ENCODE peak calls at places on chromosomes 16 and 17, in eight cellular contexts. D is ovary; N is CD8-positive, alpha-beta memory T cell; M is stomach; Z is upper lobe of right lung; X is left ventricle myocardium inferior; E is vagina; P is psoas muscle. Q is an unnamed sample.

GRCh38 chr17:19755392-19755791 is 7.3 kb upstream of the ALDH3A1 start:
- DNase-seq in N (no peak), Z (no peak), E (no peak), X (no peak), P (no peak), M (no peak), D (no peak), Q (no peak)

GRCh38 chr17:27807567-27808470 is 7.5 kb upstream of the NOS2 start:
- DNase-seq in X (no peak), P (no peak), Z (no peak), N (peak; percentile 56), M (peak; percentile 49), E (no peak), D (no peak), Q (peak; percentile 38)

GRCh38 chr17:28097901-28098300 is 55.4 kb downstream of the NLK start:
- DNase-seq in E (no peak), N (no peak), Z (no peak), D (no peak), X (no peak), M (no peak), P (no peak), Q (no peak)

GRCh38 chr17:933168-934083 is 46.1 kb downstream of the NXN start:
- DNase-seq in P (no peak), E (no peak), Z (peak; percentile 74), M (peak; percentile 46), X (no peak), N (no peak), D (peak; percentile 64), Q (no peak)

GRCh38 chr17:80619535-80620235 is 75.0 kb downstream of the RPTOR start:
- DNase-seq in D (no peak), Z (no peak), P (no peak), M (no peak), N (no peak), E (no peak), X (no peak), Q (no peak)

GRCh38 chr17:74639704-74640142 is 16.2 kb upstream of the CD300E start:
- DNase-seq in E (no peak), Z (peak; percentile 45), M (no peak), X (no peak), P (no peak), N (no peak), D (no peak), Q (no peak)

GRCh38 chr16:49959552-49960277 is 65.3 kb upstream of the CNEP1R1 start:
- DNase-seq in N (no peak), D (no peak), M (no peak), Z (no peak), X (no peak), E (no peak), P (no peak), Q (no peak)

GRCh38 chr17:5533486-5534315 is 47.3 kb downstream of the MIS12 start:
- DNase-seq in M (no peak), P (no peak), N (no peak), E (no peak), X (no peak), D (no peak), Z (peak; percentile 26), Q (no peak)

GRCh38 chr17:58531661-58532554 is 17.5 kb upstream of the MTMR4 start:
- DNase-seq in D (peak; percentile 35), E (no peak), M (peak; percentile 68), X (peak; percentile 73), P (peak; percentile 63), Z (peak; percentile 79), N (peak; percentile 62), Q (peak; percentile 90)

GRCh38 chr17:42463976-42464400 is 5.3 kb downstream of the ATP6V0A1 start:
- DNase-seq in D (no peak), E (no peak), N (no peak), M (no peak), X (no peak), P (no peak), Z (no peak), Q (no peak)

GRCh38 chr17:74182041-74182783 is 21.3 kb upstream of the RPL38 start:
- DNase-seq in X (no peak), E (no peak), Z (no peak), N (no peak), D (no peak), P (no peak), M (no peak), Q (no peak)

GRCh38 chr16:12612598-12613101 is 191.0 kb downstream of the CPPED1 start:
- DNase-seq in P (no peak), E (no peak), Z (no peak), M (no peak), X (no peak), D (no peak), N (no peak), Q (no peak)

GRCh38 chr17:40582328-40582901 is 17.1 kb upstream of the CCR7 start:
- DNase-seq in Z (peak; percentile 73), D (no peak), M (peak; percentile 59), E (peak; percentile 84), N (peak; percentile 88), P (peak; percentile 48), X (peak; percentile 42), Q (peak; percentile 80)

DNA sequence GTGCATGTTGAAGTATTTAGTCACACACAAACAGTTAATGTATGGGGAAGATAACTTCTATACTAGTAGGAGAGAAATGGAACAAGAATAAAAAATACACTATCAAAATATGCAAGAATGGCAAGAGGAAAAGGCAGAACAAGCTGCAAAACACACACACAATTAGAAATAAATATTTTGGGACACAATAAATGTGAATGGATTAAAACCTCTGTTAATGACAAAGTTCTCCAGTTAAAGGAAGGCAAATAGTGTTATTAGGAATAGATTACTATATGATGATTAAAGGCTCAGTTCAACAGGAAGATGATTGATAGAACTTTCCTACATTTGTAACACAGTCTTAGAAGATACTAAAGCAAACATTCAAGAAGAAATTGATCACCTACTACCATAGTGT is 106.3 kb upstream of the ZNF750 start:
- DNase-seq in M (no peak), D (no peak), N (no peak), X (no peak), E (no peak), Z (no peak), P (no peak), Q (no peak)
- H3K9me3 ChIP-seq in M (peaks cover 10% of the 10 kb centered on the region), D (peaks cover 21% of the 10 kb centered on the region), N (peaks cover 13% of the 10 kb centered on the region), X (peaks cover 44% of the 10 kb centered on the region), E (peaks cover 19% of the 10 kb centered on the region), Z (peaks cover 11% of the 10 kb centered on the region), P (peaks cover 18% of the 10 kb centered on the region), Q (peaks cover 3% of the 10 kb centered on the region)

GRCh38 chr16:13811834-13812233 is 108.1 kb upstream of the ERCC4 start:
- DNase-seq in E (no peak), X (no peak), M (no peak), P (no peak), N (no peak), D (no peak), Z (no peak), Q (no peak)
- H3K4me1 ChIP-seq in E (no peaks in the 10 kb centered on the region), X (no peaks in the 10 kb centered on the region), M (no peaks in the 10 kb centered on the region), P (no peaks in the 10 kb centered on the region), N (no peaks in the 10 kb centered on the region), D (no peaks in the 10 kb centered on the region), Z (no peaks in the 10 kb centered on the region), Q (no peaks in the 10 kb centered on the region)

GRCh38 chr16:35562919-35563318 is 2103.5 kb downstream of the TP53TG3F start:
- DNase-seq in M (no peak), E (peak; percentile 82), P (no peak), N (no peak), Z (no peak), X (no peak), D (no peak), Q (no peak)
- H3K9me3 ChIP-seq in M (no peaks in the 10 kb centered on the region), E (no peaks in the 10 kb centered on the region), P (no peaks in the 10 kb centered on the region), N (no peaks in the 10 kb centered on the region), Z (no peaks in the 10 kb centered on the region), X (no peaks in the 10 kb centered on the region), D (no peaks in the 10 kb centered on the region), Q (no peaks in the 10 kb centered on the region)

GRCh38 chr17:17937450-17937849 is 34.8 kb downstream of the TOM1L2 start:
- DNase-seq in Z (no peak), P (no peak), M (no peak), E (no peak), X (no peak), D (no peak), N (no peak), Q (no peak)
- H3K4me1 ChIP-seq in Z (peaks cover 51% of the 10 kb centered on the region), P (peaks cover 74% of the 10 kb centered on the region), M (peaks cover 87% of the 10 kb centered on the region), E (peaks cover 75% of the 10 kb centered on the region), X (peaks cover 93% of the 10 kb centered on the region), D (peaks cover 17% of the 10 kb centered on the region), N (peaks cover 24% of the 10 kb centered on the region), Q (peaks cover 39% of the 10 kb centered on the region)

GRCh38 chr16:35714665-35715064 is 2255.3 kb downstream of the TP53TG3F start:
- DNase-seq in E (no peak), Z (no peak), D (no peak), M (no peak), X (no peak), P (no peak), N (no peak), Q (no peak)
- H3K9me3 ChIP-seq in E (peaks cover 6% of the 10 kb centered on the region), Z (peaks cover 13% of the 10 kb centered on the region), D (peaks cover 3% of the 10 kb centered on the region), M (no peaks in the 10 kb centered on the region), X (peaks cover 42% of the 10 kb centered on the region), P (peaks cover 8% of the 10 kb centered on the region), N (no peaks in the 10 kb centered on the region), Q (no peaks in the 10 kb centered on the region)